ENCODE peak calls at places on chromosomes 1 and 21, in seven cellular contexts. One of them, this sample, is unnamed.

GRCh38 chr1:39829791-39830533 is 41.3 kb upstream of the BMP8B start:
- DNase-seq in HCT116: no peak
- DNase-seq in NB4: no peak
- DNase-seq in K562: peak
- DNase-seq in A549: no peak
- DNase-seq in HepG2: no peak
- DNase-seq in GM12878: no peak
- DNase-seq in this sample: no peak

GRCh38 chr21:33029512-33029921 is 3.8 kb downstream of the OLIG2 start:
- DNase-seq in HepG2: no peak
- DNase-seq in HCT116: no peak
- DNase-seq in GM12878: no peak
- DNase-seq in K562: no peak
- DNase-seq in A549: no peak
- DNase-seq in NB4: no peak
- DNase-seq in this sample: no peak

GRCh38 chr1:193264313-193265065 is 78.1 kb upstream of the B3GALT2 start:
- DNase-seq in GM12878: no peak
- DNase-seq in A549: no peak
- DNase-seq in HCT116: no peak
- DNase-seq in NB4: no peak
- DNase-seq in K562: no peak
- DNase-seq in HepG2: no peak
- DNase-seq in this sample: no peak

GRCh38 chr1:97796716-97797115 is 124.1 kb downstream of the DPYD start:
- DNase-seq in HCT116: no peak
- DNase-seq in A549: peak
- DNase-seq in K562: no peak
- DNase-seq in GM12878: no peak
- DNase-seq in HepG2: no peak
- DNase-seq in NB4: no peak
- DNase-seq in this sample: peak

GRCh38 chr1:109499661-109500536 is 6.0 kb downstream of the CYB561D1 start:
- DNase-seq in A549: peak
- DNase-seq in K562: peak
- DNase-seq in GM12878: no peak
- DNase-seq in NB4: peak
- DNase-seq in HCT116: no peak
- DNase-seq in HepG2: peak
- DNase-seq in this sample: peak

GRCh38 chr1:29325675-29326074 is 89.4 kb downstream of the PTPRU start:
- DNase-seq in GM12878: no peak
- DNase-seq in NB4: no peak
- DNase-seq in HepG2: no peak
- DNase-seq in K562: no peak
- DNase-seq in HCT116: no peak
- DNase-seq in A549: no peak
- DNase-seq in this sample: no peak

GRCh38 chr1:33374336-33375105 is 53.6 kb upstream of the A3GALT2 start:
- DNase-seq in NB4: no peak
- DNase-seq in HepG2: no peak
- DNase-seq in A549: no peak
- DNase-seq in HCT116: no peak
- DNase-seq in K562: peak
- DNase-seq in GM12878: no peak
- DNase-seq in this sample: no peak

GRCh38 chr1:204104331-204105222 is 31.7 kb downstream of the SOX13 start:
- DNase-seq in HepG2: no peak
- DNase-seq in K562: no peak
- DNase-seq in A549: peak
- DNase-seq in HCT116: no peak
- DNase-seq in NB4: peak
- DNase-seq in GM12878: no peak
- DNase-seq in this sample: peak

GRCh38 chr1:157390646-157391045 is 161.7 kb downstream of the FCRL5 start:
- DNase-seq in GM12878: no peak
- DNase-seq in K562: no peak
- DNase-seq in HepG2: no peak
- DNase-seq in NB4: no peak
- DNase-seq in A549: no peak
- DNase-seq in HCT116: no peak
- DNase-seq in this sample: peak

GRCh38 chr1:224624432-224624831 is 8.3 kb downstream of the CNIH3 start:
- DNase-seq in K562: no peak
- DNase-seq in NB4: no peak
- DNase-seq in GM12878: no peak
- DNase-seq in HCT116: no peak
- DNase-seq in HepG2: no peak
- DNase-seq in A549: no peak
- DNase-seq in this sample: no peak

GRCh38 chr1:217088521-217089221 is 365.4 kb upstream of the ESRRG start:
- DNase-seq in NB4: no peak
- DNase-seq in HCT116: no peak
- DNase-seq in A549: no peak
- DNase-seq in HepG2: no peak
- DNase-seq in K562: no peak
- DNase-seq in GM12878: no peak
- DNase-seq in this sample: no peak

GRCh38 chr1:48661726-48662483 is 114.8 kb downstream of the BEND5 start:
- DNase-seq in NB4: peak
- DNase-seq in HepG2: no peak
- DNase-seq in HCT116: no peak
- DNase-seq in A549: no peak
- DNase-seq in K562: no peak
- DNase-seq in GM12878: no peak
- DNase-seq in this sample: no peak

GRCh38 chr1:193754732-193755427 is 568.5 kb upstream of the B3GALT2 start:
- DNase-seq in HepG2: no peak
- DNase-seq in NB4: peak
- DNase-seq in K562: no peak
- DNase-seq in A549: peak
- DNase-seq in HCT116: peak
- DNase-seq in GM12878: no peak
- DNase-seq in this sample: no peak

GRCh38 chr1:203629509-203630082 is 3.0 kb downstream of the ATP2B4 start:
- DNase-seq in HepG2: no peak
- DNase-seq in HCT116: no peak
- DNase-seq in GM12878: no peak
- DNase-seq in K562: peak
- DNase-seq in A549: no peak
- DNase-seq in NB4: peak
- DNase-seq in this sample: peak

GRCh38 chr1:16293568-16293967 is 56.6 kb upstream of the CPLANE2 start:
- DNase-seq in GM12878: no peak
- DNase-seq in A549: no peak
- DNase-seq in HepG2: no peak
- DNase-seq in NB4: peak
- DNase-seq in K562: no peak
- DNase-seq in HCT116: no peak
- DNase-seq in this sample: peak
- TF ChIP-seq MAX in GM12878: no peak
- TF ChIP-seq MAX in A549: no peak
- TF ChIP-seq MAX in HepG2: no peak
- TF ChIP-seq MAX in NB4: no peak
- TF ChIP-seq MAX in K562: no peak
- TF ChIP-seq MAX in HCT116: no peak
- TF ChIP-seq MAX in this sample: no peak

DNA sequence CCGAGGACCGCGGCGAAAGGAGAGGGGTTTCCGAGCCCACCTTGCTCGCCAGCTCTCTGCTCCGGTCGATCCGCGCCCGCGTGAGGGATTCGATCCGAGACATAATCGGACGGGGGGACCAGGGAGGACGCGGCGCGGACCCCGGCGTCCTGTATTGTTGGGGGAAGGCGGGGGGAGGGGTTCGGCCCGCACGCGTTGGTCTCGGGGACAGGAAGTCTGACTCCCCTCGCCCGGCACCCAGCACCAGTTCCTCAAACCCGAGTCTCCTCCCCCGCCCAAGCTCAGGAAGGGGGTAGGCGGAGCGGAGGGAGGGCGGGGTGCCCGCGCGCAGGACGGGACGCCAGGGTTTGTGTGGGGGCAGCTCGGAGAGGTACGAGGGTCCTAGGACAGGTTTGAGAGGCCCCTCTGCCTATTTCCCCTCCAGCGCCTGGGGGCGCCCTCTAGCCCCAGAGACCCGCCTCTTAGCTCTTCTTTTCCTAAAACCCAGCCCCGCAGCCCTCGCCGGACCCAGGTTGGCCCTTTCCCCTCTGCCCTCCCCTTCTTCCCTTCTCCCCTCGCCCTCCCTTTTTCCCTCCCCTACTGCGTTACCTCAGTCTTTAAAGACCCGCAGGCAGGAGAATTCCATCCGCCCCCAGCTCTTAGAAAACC is at the start of gene ARHGEF2:
- DNase-seq in A549: peak
- DNase-seq in GM12878: no peak
- DNase-seq in HCT116: no peak
- DNase-seq in NB4: peak
- DNase-seq in HepG2: no peak
- DNase-seq in K562: peak
- DNase-seq in this sample: peak
- TF ChIP-seq POLR2A in A549: peak
- TF ChIP-seq POLR2A in GM12878: peak
- TF ChIP-seq POLR2A in HCT116: no peak
- TF ChIP-seq POLR2A in NB4: peak
- TF ChIP-seq POLR2A in HepG2: no peak
- TF ChIP-seq POLR2A in K562: peak
- TF ChIP-seq POLR2A in this sample: peak

GRCh38 chr1:52615489-52616042 is 13.4 kb downstream of the GPX7 start:
- DNase-seq in HepG2: no peak
- DNase-seq in GM12878: no peak
- DNase-seq in K562: no peak
- DNase-seq in A549: no peak
- DNase-seq in NB4: no peak
- DNase-seq in HCT116: no peak
- DNase-seq in this sample: no peak

GRCh38 chr1:52614671-52615070 is 12.5 kb downstream of the GPX7 start:
- DNase-seq in A549: no peak
- DNase-seq in NB4: no peak
- DNase-seq in HCT116: no peak
- DNase-seq in K562: no peak
- DNase-seq in GM12878: no peak
- DNase-seq in HepG2: no peak
- DNase-seq in this sample: no peak

DNA sequence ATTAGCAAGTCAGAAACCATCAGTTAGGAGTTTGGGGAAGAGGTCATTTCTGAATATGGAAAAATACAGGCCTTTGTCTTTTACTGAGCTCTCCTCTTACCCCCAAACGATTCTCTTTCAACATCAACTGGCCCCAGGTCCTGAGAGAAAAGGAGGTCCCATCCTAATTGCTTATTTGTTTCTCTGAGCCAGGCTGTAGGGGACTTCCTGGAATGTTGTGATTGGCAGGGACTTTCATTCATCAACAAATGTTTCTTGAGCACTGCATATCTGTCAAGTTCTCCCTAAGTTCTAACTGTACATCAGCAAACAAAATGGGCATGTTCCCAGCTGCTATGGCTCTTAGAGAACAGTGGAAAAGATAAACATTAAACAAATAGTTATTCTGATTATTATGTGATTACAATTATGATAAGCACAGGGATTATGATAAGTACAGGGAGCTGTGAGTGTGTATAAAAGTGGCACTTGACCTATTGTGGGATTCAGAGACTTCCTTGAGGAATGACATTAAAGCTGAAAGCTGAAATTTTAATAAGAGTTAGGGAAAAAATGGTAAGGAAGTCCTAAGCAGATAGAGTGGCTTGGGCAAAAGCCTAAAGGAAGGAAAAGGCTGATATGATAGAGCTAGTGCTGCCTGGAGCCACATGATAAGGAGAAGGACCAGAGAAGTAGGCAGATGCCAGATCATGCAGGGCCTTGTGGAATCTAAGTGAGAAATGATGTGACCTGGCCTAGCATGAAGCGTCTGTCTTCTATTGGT is 11.6 kb downstream of the GPX7 start:
- DNase-seq in HCT116: no peak
- DNase-seq in HepG2: no peak
- DNase-seq in K562: peak
- DNase-seq in A549: no peak
- DNase-seq in GM12878: no peak
- DNase-seq in NB4: no peak
- DNase-seq in this sample: peak
- TF ChIP-seq MAX in HCT116: no peak
- TF ChIP-seq MAX in HepG2: no peak
- TF ChIP-seq MAX in K562: no peak
- TF ChIP-seq MAX in A549: no peak
- TF ChIP-seq MAX in GM12878: no peak
- TF ChIP-seq MAX in NB4: no peak
- TF ChIP-seq MAX in this sample: no peak

DNA sequence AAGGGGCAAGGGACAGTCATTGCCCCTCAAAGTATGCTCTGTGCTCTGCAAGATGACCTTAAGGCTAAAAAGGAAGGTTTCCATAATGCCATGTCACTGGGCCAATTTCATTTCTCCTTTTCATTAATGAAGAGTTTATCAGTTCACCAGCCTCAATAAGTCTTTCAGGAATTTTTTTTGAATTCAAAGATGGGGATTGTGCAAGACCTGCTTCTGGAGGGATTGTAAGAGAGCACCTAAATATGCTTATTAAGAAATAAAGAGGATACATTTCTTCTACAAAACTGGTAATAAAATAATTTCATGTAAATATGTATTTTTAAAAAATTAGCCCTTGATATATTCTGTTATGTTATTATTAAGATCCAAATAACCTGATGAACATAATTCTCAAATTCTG is 86.8 kb upstream of the RGS4 start:
- DNase-seq in HCT116: no peak
- DNase-seq in K562: no peak
- DNase-seq in HepG2: no peak
- DNase-seq in A549: no peak
- DNase-seq in NB4: no peak
- DNase-seq in GM12878: no peak
- DNase-seq in this sample: no peak
- TF ChIP-seq POLR2A in HCT116: no peak
- TF ChIP-seq POLR2A in K562: no peak
- TF ChIP-seq POLR2A in HepG2: no peak
- TF ChIP-seq POLR2A in A549: no peak
- TF ChIP-seq POLR2A in NB4: no peak
- TF ChIP-seq POLR2A in GM12878: no peak
- TF ChIP-seq POLR2A in this sample: no peak

GRCh38 chr1:197400522-197400902 is 132.5 kb downstream of the CRB1 start:
- DNase-seq in HepG2: no peak
- DNase-seq in A549: no peak
- DNase-seq in HCT116: no peak
- DNase-seq in K562: no peak
- DNase-seq in GM12878: no peak
- DNase-seq in NB4: no peak
- DNase-seq in this sample: no peak
- TF ChIP-seq MAX in HepG2: no peak
- TF ChIP-seq MAX in A549: no peak
- TF ChIP-seq MAX in HCT116: no peak
- TF ChIP-seq MAX in K562: no peak
- TF ChIP-seq MAX in GM12878: no peak
- TF ChIP-seq MAX in NB4: no peak
- TF ChIP-seq MAX in this sample: no peak

This sample was measured in endothelial cell of umbilical vein.